ENCODE peak calls at places on chromosomes 5 and 9, in four cellular contexts. N is HepG2, F is K562, R is GM12878. X is an unnamed sample.

GRCh38 chr9:128644452-128644851 is 12.2 kb downstream of the DYNC2I2 start:
- DNase-seq in R (no peak), N (no peak), F (no peak), X (no peak)

GRCh38 chr5:98975223-98975622 is 46.4 kb upstream of the CHD1 start:
- DNase-seq in F (no peak), R (no peak), N (no peak), X (no peak)

GRCh38 chr5:151002250-151002649 is 18.1 kb upstream of the GPX3 start:
- DNase-seq in F (peak), N (peak), R (no peak), X (no peak)

GRCh38 chr9:111176511-111176910 is 138.2 kb upstream of the LPAR1 start:
- DNase-seq in R (no peak), F (no peak), N (no peak), X (no peak)

GRCh38 chr9:133711428-133712220 is 26.5 kb downstream of the SARDH start:
- DNase-seq in F (no peak), R (no peak), N (no peak), X (no peak)

GRCh38 chr9:37904647-37905505 is 949 bp upstream of the SLC25A51 start:
- DNase-seq in R (no peak), F (peak), N (no peak), X (no peak)

GRCh38 chr5:134580001-134580460 is 52.6 kb downstream of the SAR1B start:
- DNase-seq in F (no peak), R (no peak), N (no peak), X (no peak)

GRCh38 chr9:93963969-93964368 is 8.8 kb upstream of the BARX1 start:
- DNase-seq in F (no peak), N (no peak), R (no peak), X (no peak)

GRCh38 chr9:104088416-104088815 is 5.7 kb upstream of the SMC2 start:
- DNase-seq in R (no peak), N (no peak), F (no peak), X (no peak)

GRCh38 chr9:76658510-76659231 is 105.6 kb upstream of the PCA3 start:
- DNase-seq in F (peak), N (peak), R (no peak), X (peak)

GRCh38 chr5:152542741-152543140 is 137.7 kb upstream of the NMUR2 start:
- DNase-seq in F (no peak), R (no peak), N (no peak), X (peak)

GRCh38 chr9:129098328-129098727 is 12.3 kb downstream of the CRAT start:
- DNase-seq in F (no peak), N (no peak), R (no peak), X (no peak)

GRCh38 chr5:126814721-126815404 is 37.9 kb downstream of the LMNB1 start:
- DNase-seq in F (no peak), R (no peak), N (no peak), X (no peak)

GRCh38 chr5:132049093-132049492 is 11.4 kb upstream of the IL3 start:
- DNase-seq in F (no peak), R (no peak), N (no peak), X (no peak)

GRCh38 chr5:120678279-120678678 is 214.2 kb downstream of the PRR16 start:
- DNase-seq in F (no peak), R (no peak), N (no peak), X (no peak)

GRCh38 chr5:95075079-95075478 is 209.8 kb downstream of the MCTP1 start:
- DNase-seq in F (no peak), R (no peak), N (no peak), X (no peak)

GRCh38 chr5:43008369-43009158 is 31.6 kb downstream of the ANXA2R start:
- DNase-seq in R (no peak), N (peak), F (peak), X (no peak)

GRCh38 chr5:118407958-118408357 is 580.4 kb downstream of the DTWD2 start:
- DNase-seq in F (no peak), R (no peak), N (no peak), X (no peak)

GRCh38 chr5:118405650-118406061 is 582.7 kb downstream of the DTWD2 start:
- DNase-seq in N (no peak), R (no peak), F (no peak), X (no peak)
- TF ChIP-seq FOXK2 in N (no peak), R (no peak), F (no peak), X (no peak)

GRCh38 chr5:33036128-33036527 is 325.0 kb downstream of the NPR3 start:
- DNase-seq in N (no peak), F (no peak), R (no peak), X (no peak)

GRCh38 chr5:33041586-33041985 is 330.5 kb downstream of the NPR3 start:
- DNase-seq in R (no peak), N (no peak), F (no peak), X (no peak)

GRCh38 chr5:33032161-33033085 is 321.3 kb downstream of the NPR3 start:
- DNase-seq in R (no peak), F (no peak), N (no peak), X (no peak)

GRCh38 chr5:33034777-33035176 is 323.7 kb downstream of the NPR3 start:
- DNase-seq in F (no peak), R (no peak), N (no peak), X (no peak)

GRCh38 chr5:33037101-33037500 is 326.0 kb downstream of the NPR3 start:
- DNase-seq in R (no peak), F (no peak), N (no peak), X (no peak)
- TF ChIP-seq BHLHE40 in R (no peak), F (no peak), N (no peak), X (no peak)

DNA sequence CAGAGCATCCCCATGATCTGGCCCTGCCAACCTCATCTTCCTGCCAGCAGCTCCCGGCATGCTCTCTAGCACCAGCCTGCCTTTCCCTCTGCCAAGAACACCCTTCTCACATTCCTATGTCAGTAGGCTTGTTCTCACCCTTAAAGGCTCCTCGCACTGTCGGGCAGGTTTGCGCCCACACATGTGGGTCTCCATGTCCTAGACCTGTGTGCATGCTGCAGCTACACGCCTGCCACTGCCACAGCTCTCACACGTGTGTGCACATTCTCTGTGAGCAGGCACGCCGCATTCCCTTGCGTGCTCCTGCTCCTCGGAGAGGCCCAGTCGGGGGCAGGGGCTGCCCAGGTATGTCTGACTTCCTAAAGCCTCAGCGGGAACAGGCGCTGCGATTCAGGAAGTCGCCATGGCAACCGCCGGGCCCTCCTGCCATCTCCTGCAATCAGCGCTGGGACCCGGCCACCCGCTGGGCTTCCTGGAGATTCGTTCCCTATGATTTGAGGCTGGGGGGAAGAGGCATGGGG is 28.1 kb downstream of the NDUFA8 start:
- DNase-seq in R (no peak), N (no peak), F (no peak), X (no peak)
- TF ChIP-seq FOXK2 in R (no peak), N (no peak), F (no peak), X (no peak)

GRCh38 chr9:87614402-87614801 is 111.5 kb upstream of the CTSL start:
- DNase-seq in N (no peak), R (no peak), F (no peak), X (no peak)

GRCh38 chr9:87612536-87612935 is 113.4 kb upstream of the CTSL start:
- DNase-seq in F (no peak), R (no peak), N (no peak), X (no peak)

GRCh38 chr9:87618931-87619330 is 107.0 kb upstream of the CTSL start:
- DNase-seq in R (no peak), N (no peak), F (no peak), X (no peak)

GRCh38 chr9:87613265-87614111 is 112.4 kb upstream of the CTSL start:
- DNase-seq in R (peak), F (no peak), N (peak), X (no peak)

DNA sequence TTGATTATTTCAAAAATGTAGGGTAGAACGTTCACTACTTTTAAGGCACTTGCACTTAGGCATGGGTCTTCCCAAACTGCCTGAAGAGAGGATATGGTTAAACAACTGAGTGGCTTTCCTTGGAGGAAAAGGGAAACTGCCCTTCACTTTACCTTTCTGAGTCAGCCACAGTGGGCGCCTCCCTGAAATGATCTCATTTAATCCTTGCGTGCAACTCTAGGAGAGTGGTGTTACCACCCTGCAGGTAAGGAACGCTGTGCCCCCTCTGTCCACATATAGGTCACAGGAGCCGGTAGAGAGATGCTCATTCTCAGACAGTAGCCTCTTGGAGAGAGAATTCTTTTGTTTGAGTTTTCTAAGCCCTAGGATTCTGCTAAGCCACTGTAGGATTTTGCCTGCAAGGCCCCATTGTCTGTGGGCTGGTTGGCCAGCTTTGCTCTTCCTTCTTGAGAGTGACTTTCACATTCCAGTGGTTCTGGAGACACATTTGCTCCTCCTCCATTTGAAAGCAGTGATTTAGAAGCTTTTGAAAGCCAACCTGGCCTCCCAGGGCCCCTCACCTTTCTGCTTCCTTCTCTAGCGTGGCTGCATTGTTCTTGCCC is 110.3 kb upstream of the CTSL start:
- DNase-seq in R (no peak), N (no peak), F (no peak), X (no peak)
- TF ChIP-seq BHLHE40 in R (no peak), N (no peak), F (no peak), X (no peak)

X was measured in HEK293T.